ENCODE peak calls at places on chromosomes 13 and 19, in seven cellular contexts. One of them, this sample, is unnamed.

GRCh38 chr19:485583-486236 is 10.6 kb upstream of the MADCAM1 start:
- DNase-seq in IMR-90: no peak
- DNase-seq in mesendoderm: no peak
- DNase-seq in neuronal stem cell: peak; percentile 75
- DNase-seq in H1: no peak
- DNase-seq in H9: no peak
- DNase-seq in mesenchymal stem cell: peak; percentile 76
- DNase-seq in this sample: peak; percentile 12

GRCh38 chr13:53343345-53343744 is 314.7 kb downstream of the OLFM4 start:
- DNase-seq in mesendoderm: peak; percentile 83
- DNase-seq in IMR-90: no peak
- DNase-seq in mesenchymal stem cell: no peak
- DNase-seq in H1: peak; percentile 53
- DNase-seq in neuronal stem cell: peak; percentile 45
- DNase-seq in H9: peak; percentile 79
- DNase-seq in this sample: no peak

GRCh38 chr19:46426035-46426505 is 2.7 kb downstream of the PNMA8C start:
- DNase-seq in mesenchymal stem cell: peak; percentile 62
- DNase-seq in neuronal stem cell: no peak
- DNase-seq in IMR-90: no peak
- DNase-seq in H9: no peak
- DNase-seq in mesendoderm: no peak
- DNase-seq in H1: no peak
- DNase-seq in this sample: no peak

GRCh38 chr13:110866491-110867170 is 48.2 kb downstream of the ANKRD10 start:
- DNase-seq in H9: no peak
- DNase-seq in mesenchymal stem cell: no peak
- DNase-seq in mesendoderm: no peak
- DNase-seq in neuronal stem cell: no peak
- DNase-seq in IMR-90: no peak
- DNase-seq in H1: peak; percentile 19
- DNase-seq in this sample: no peak

GRCh38 chr19:20078696-20079095 is 896 bp downstream of the ZNF90 start:
- DNase-seq in H9: no peak
- DNase-seq in H1: no peak
- DNase-seq in neuronal stem cell: peak; percentile 21
- DNase-seq in IMR-90: peak; percentile 18
- DNase-seq in mesenchymal stem cell: peak; percentile 48
- DNase-seq in mesendoderm: peak; percentile 55
- DNase-seq in this sample: no peak

GRCh38 chr13:59425211-59425721 is 738.5 kb downstream of the DIAPH3 start:
- DNase-seq in mesendoderm: no peak
- DNase-seq in neuronal stem cell: no peak
- DNase-seq in H9: no peak
- DNase-seq in IMR-90: peak; percentile 84
- DNase-seq in mesenchymal stem cell: peak; percentile 15
- DNase-seq in H1: no peak
- DNase-seq in this sample: peak; percentile 24

GRCh38 chr19:45103200-45103624 is 10.2 kb downstream of the PPP1R37 start:
- DNase-seq in neuronal stem cell: no peak
- DNase-seq in H9: no peak
- DNase-seq in mesendoderm: no peak
- DNase-seq in mesenchymal stem cell: no peak
- DNase-seq in H1: no peak
- DNase-seq in IMR-90: no peak
- DNase-seq in this sample: no peak

GRCh38 chr19:1125601-1126533 is 22.1 kb downstream of the GPX4 start:
- DNase-seq in H1: no peak
- DNase-seq in neuronal stem cell: no peak
- DNase-seq in mesendoderm: no peak
- DNase-seq in mesenchymal stem cell: no peak
- DNase-seq in IMR-90: peak; percentile 41
- DNase-seq in H9: no peak
- DNase-seq in this sample: no peak

GRCh38 chr19:55687281-55688172 is 12.5 kb downstream of the EPN1 start:
- DNase-seq in neuronal stem cell: no peak
- DNase-seq in mesendoderm: no peak
- DNase-seq in H9: no peak
- DNase-seq in mesenchymal stem cell: no peak
- DNase-seq in H1: no peak
- DNase-seq in IMR-90: no peak
- DNase-seq in this sample: no peak

GRCh38 chr13:91017031-91017668 is 330.3 kb upstream of the MIR17HG start:
- DNase-seq in mesenchymal stem cell: peak; percentile 61
- DNase-seq in H9: peak; percentile 62
- DNase-seq in mesendoderm: peak; percentile 73
- DNase-seq in H1: peak; percentile 74
- DNase-seq in IMR-90: peak; percentile 9
- DNase-seq in neuronal stem cell: peak; percentile 41
- DNase-seq in this sample: peak; percentile 64

GRCh38 chr19:13053761-13054604 is 48.7 kb downstream of the LYL1 start:
- DNase-seq in H1: no peak
- DNase-seq in mesenchymal stem cell: peak; percentile 79
- DNase-seq in mesendoderm: peak; percentile 81
- DNase-seq in H9: no peak
- DNase-seq in neuronal stem cell: peak; percentile 69
- DNase-seq in IMR-90: peak; percentile 96
- DNase-seq in this sample: peak; percentile 32

GRCh38 chr19:56837492-56837891 is 3.0 kb downstream of the PEG3 start:
- DNase-seq in mesenchymal stem cell: no peak
- DNase-seq in neuronal stem cell: no peak
- DNase-seq in H1: no peak
- DNase-seq in H9: no peak
- DNase-seq in IMR-90: no peak
- DNase-seq in mesendoderm: peak; percentile 84
- DNase-seq in this sample: peak; percentile 59

GRCh38 chr13:71714802-71715375 is 152.1 kb downstream of the DACH1 start:
- DNase-seq in H9: no peak
- DNase-seq in neuronal stem cell: no peak
- DNase-seq in IMR-90: no peak
- DNase-seq in H1: no peak
- DNase-seq in mesendoderm: no peak
- DNase-seq in mesenchymal stem cell: no peak
- DNase-seq in this sample: no peak

GRCh38 chr19:48958006-48958405 is 3.3 kb downstream of the BAX start:
- DNase-seq in IMR-90: no peak
- DNase-seq in mesenchymal stem cell: no peak
- DNase-seq in mesendoderm: no peak
- DNase-seq in H1: no peak
- DNase-seq in neuronal stem cell: no peak
- DNase-seq in H9: no peak
- DNase-seq in this sample: no peak

GRCh38 chr19:48959341-48960239 is 4.9 kb downstream of the BAX start:
- DNase-seq in IMR-90: no peak
- DNase-seq in H1: no peak
- DNase-seq in mesenchymal stem cell: no peak
- DNase-seq in mesendoderm: no peak
- DNase-seq in H9: no peak
- DNase-seq in neuronal stem cell: no peak
- DNase-seq in this sample: peak; percentile 95

GRCh38 chr19:48954011-48954594 is 572 bp upstream of the BAX start:
- DNase-seq in neuronal stem cell: no peak
- DNase-seq in mesendoderm: no peak
- DNase-seq in H1: no peak
- DNase-seq in mesenchymal stem cell: no peak
- DNase-seq in H9: no peak
- DNase-seq in IMR-90: no peak
- DNase-seq in this sample: no peak

GRCh38 chr19:48954595-48955307 is at the start of gene BAX:
- DNase-seq in H1: peak; percentile 99
- DNase-seq in IMR-90: peak; percentile 93
- DNase-seq in neuronal stem cell: peak; percentile 94
- DNase-seq in mesenchymal stem cell: peak; percentile 92
- DNase-seq in H9: peak; percentile 99
- DNase-seq in mesendoderm: peak; percentile 98
- DNase-seq in this sample: peak; percentile 98

DNA sequence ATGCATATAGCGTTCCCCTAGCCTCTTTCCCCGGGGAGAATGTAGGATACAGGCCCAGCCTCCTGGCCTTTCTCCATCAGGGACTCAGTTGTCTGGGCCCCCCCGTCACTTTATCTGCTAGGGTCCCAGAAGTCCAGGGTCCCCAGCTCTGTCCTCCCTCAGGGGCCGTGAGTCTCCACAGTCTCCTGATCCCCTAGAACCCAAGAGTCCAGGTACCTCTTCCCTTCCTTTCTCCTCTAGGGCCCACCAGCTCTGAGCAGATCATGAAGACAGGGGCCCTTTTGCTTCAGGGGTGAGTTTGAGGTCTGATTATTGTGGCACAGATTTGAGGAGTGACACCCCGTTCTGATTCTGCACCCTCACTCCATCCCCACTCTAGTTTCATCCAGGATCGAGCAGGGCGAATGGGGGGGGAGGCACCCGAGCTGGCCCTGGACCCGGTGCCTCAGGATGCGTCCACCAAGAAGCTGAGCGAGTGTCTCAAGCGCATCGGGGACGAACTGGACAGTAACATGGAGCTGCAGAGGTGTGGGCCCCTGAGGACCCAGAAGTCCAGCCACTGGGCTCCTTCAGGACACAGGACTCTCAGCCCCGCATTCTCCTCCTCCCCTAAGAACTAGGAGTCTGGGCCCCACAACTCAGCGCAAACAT is 758 bp downstream of the BAX start:
- DNase-seq in H1: no peak
- DNase-seq in H9: no peak
- DNase-seq in IMR-90: no peak
- DNase-seq in mesendoderm: no peak
- DNase-seq in neuronal stem cell: no peak
- DNase-seq in mesenchymal stem cell: peak; percentile 14
- DNase-seq in this sample: no peak
- H3K18ac ChIP-seq in H1: peak overlapping the region; percentile 99
- H3K18ac ChIP-seq in H9: peak overlapping the region; percentile 63
- H3K18ac ChIP-seq in IMR-90: peak overlapping the region; percentile 86
- H3K18ac ChIP-seq in mesendoderm: peak overlapping the region; percentile 88
- H3K18ac ChIP-seq in neuronal stem cell: peak overlapping the region; percentile 96
- H3K18ac ChIP-seq in mesenchymal stem cell: peak overlapping the region; percentile 95
- H3K18ac ChIP-seq in this sample: peak overlapping the region; percentile 99

DNA sequence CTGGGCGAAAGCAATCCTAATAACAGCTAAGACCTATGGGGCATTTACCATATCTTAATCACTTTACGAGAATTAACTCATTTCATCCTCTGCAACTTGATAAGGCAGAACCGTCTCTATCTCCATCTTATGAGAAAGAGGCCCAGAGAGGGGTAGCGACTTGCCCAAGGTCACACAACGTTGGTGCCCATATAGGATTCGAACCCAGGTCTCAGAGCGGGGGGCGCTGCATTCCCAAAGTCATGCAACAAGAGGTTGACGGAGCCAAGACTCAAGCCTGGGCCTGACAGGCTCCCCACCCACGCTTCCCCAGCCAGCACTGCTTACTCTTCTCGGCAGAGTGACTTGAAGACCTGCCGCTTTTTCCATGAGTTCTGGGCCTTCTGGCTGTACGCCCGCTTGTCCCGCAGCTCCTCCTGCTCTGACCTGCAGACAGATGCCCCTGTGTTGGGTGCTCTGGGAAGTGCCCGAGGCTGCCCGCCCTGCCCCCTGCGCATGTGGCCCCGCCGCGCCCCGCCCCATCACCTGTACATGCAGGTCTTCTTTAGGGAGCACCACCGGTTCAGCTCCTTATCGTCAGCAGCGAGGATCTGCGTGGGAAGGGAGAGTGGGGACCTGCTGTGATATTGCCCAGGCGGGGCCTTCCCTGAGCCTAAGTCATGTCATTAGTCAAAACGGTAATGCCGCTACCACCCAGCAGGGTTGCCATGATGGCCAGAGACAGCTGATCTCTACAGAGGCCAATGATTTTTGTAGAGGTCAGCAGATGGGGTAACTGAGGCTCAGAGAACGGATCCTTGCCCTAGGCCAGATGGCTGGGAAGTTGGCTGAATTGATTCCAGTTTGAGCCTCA is 10.8 kb downstream of the KRI1 start:
- DNase-seq in neuronal stem cell: no peak
- DNase-seq in mesendoderm: no peak
- DNase-seq in H9: no peak
- DNase-seq in mesenchymal stem cell: no peak
- DNase-seq in IMR-90: no peak
- DNase-seq in H1: no peak
- DNase-seq in this sample: no peak
- H3K18ac ChIP-seq in neuronal stem cell: no peak overlapping the region
- H3K18ac ChIP-seq in mesendoderm: no peak overlapping the region
- H3K18ac ChIP-seq in H9: no peak overlapping the region
- H3K18ac ChIP-seq in mesenchymal stem cell: no peak overlapping the region
- H3K18ac ChIP-seq in IMR-90: no peak overlapping the region
- H3K18ac ChIP-seq in H1: no peak overlapping the region
- H3K18ac ChIP-seq in this sample: no peak overlapping the region

GRCh38 chr19:42052241-42052863 is 17.7 kb downstream of the GRIK5 start:
- DNase-seq in mesendoderm: no peak
- DNase-seq in IMR-90: no peak
- DNase-seq in neuronal stem cell: no peak
- DNase-seq in mesenchymal stem cell: no peak
- DNase-seq in H1: no peak
- DNase-seq in H9: no peak
- DNase-seq in this sample: no peak

GRCh38 chr19:42057856-42058255 is 12.2 kb downstream of the GRIK5 start:
- DNase-seq in IMR-90: no peak
- DNase-seq in mesendoderm: no peak
- DNase-seq in H1: no peak
- DNase-seq in H9: no peak
- DNase-seq in neuronal stem cell: no peak
- DNase-seq in mesenchymal stem cell: no peak
- DNase-seq in this sample: no peak

GRCh38 chr19:42053037-42053935 is 16.7 kb downstream of the GRIK5 start:
- DNase-seq in mesendoderm: no peak
- DNase-seq in neuronal stem cell: no peak
- DNase-seq in mesenchymal stem cell: no peak
- DNase-seq in IMR-90: no peak
- DNase-seq in H9: no peak
- DNase-seq in H1: no peak
- DNase-seq in this sample: no peak

GRCh38 chr19:42051166-42052115 is 18.6 kb downstream of the GRIK5 start:
- DNase-seq in mesenchymal stem cell: no peak
- DNase-seq in neuronal stem cell: no peak
- DNase-seq in H1: no peak
- DNase-seq in mesendoderm: no peak
- DNase-seq in H9: no peak
- DNase-seq in IMR-90: no peak
- DNase-seq in this sample: peak; percentile 87

DNA sequence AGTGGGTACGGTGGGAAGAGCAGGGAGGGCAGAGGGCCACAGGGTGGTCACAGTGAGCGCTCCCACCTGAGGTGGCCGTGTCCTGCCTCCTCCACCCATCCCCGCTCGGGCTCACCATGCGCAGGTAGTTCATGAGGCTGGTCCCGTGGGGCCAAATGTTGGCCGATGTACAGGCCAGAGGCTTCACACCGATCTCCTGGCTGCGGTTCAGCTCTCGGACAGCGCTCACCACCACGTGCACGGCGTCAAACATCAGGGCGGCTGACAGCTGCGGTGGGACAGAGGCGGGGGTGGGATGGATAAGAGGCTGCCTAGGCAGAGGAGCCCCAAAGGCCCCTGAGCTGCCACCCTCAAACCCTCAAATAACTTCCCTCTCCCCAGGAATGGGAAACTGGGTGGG is 15.8 kb downstream of the GRIK5 start:
- DNase-seq in mesendoderm: no peak
- DNase-seq in H9: no peak
- DNase-seq in IMR-90: no peak
- DNase-seq in neuronal stem cell: no peak
- DNase-seq in mesenchymal stem cell: no peak
- DNase-seq in H1: no peak
- DNase-seq in this sample: no peak
- H3K18ac ChIP-seq in mesendoderm: no peak overlapping the region
- H3K18ac ChIP-seq in H9: no peak overlapping the region
- H3K18ac ChIP-seq in IMR-90: no peak overlapping the region
- H3K18ac ChIP-seq in neuronal stem cell: no peak overlapping the region
- H3K18ac ChIP-seq in mesenchymal stem cell: no peak overlapping the region
- H3K18ac ChIP-seq in H1: no peak overlapping the region
- H3K18ac ChIP-seq in this sample: no peak overlapping the region

GRCh38 chr19:40362160-40362559 is 13.7 kb downstream of the PLD3 start:
- DNase-seq in mesenchymal stem cell: no peak
- DNase-seq in H1: no peak
- DNase-seq in H9: no peak
- DNase-seq in neuronal stem cell: no peak
- DNase-seq in IMR-90: no peak
- DNase-seq in mesendoderm: no peak
- DNase-seq in this sample: no peak
- H3K18ac ChIP-seq in mesenchymal stem cell: no peak overlapping the region
- H3K18ac ChIP-seq in H1: no peak overlapping the region
- H3K18ac ChIP-seq in H9: no peak overlapping the region
- H3K18ac ChIP-seq in neuronal stem cell: no peak overlapping the region
- H3K18ac ChIP-seq in IMR-90: no peak overlapping the region
- H3K18ac ChIP-seq in mesendoderm: no peak overlapping the region
- H3K18ac ChIP-seq in this sample: no peak overlapping the region